ENCODE peak calls at places on chromosomes 7 and 10, in seven cellular contexts. F is activated gamma-delta T cell treated with anti-CD3 and anti-CD28 coated beads, Interleukin-2, amount 50 U/mL, for 16 hours; R is cardiac fibroblast; W is HepG2; E is NCI-H1092; B is GM12878; A is occipital lobe. N is an unnamed sample.

GRCh38 chr7:135390829-135391228 is 119.1 kb downstream of the CNOT4 start:
- DNase-seq in A (no peak), E (no peak), B (no peak), F (no peak), R (no peak), W (no peak), N (no peak)

GRCh38 chr7:74312418-74313021 is 23.3 kb downstream of the CLIP2 start:
- DNase-seq in B (no peak), E (no peak), A (no peak), W (no peak), R (no peak), F (no peak), N (no peak)

GRCh38 chr7:46071601-46072000 is 150.5 kb upstream of the IGFBP3 start:
- DNase-seq in A (no peak), R (no peak), W (no peak), F (no peak), B (no peak), E (no peak), N (no peak)

GRCh38 chr10:124743188-124744046 is 761 bp downstream of the FAM53B start:
- DNase-seq in W (no peak), E (no peak), F (no peak), B (no peak), R (peak), A (no peak), N (no peak)

GRCh38 chr7:45922810-45923209 is 1.7 kb upstream of the IGFBP3 start:
- DNase-seq in A (no peak), F (no peak), R (peak), B (no peak), E (no peak), W (no peak), N (no peak)

GRCh38 chr10:2120781-2121180 is 383.5 kb upstream of the ADARB2 start:
- DNase-seq in R (no peak), F (no peak), E (no peak), A (no peak), B (no peak), W (no peak), N (no peak)

GRCh38 chr10:97713351-97713827 is at the start of gene MARVELD1:
- DNase-seq in E (no peak), A (no peak), R (peak), B (no peak), F (no peak), W (no peak), N (peak)

GRCh38 chr7:37218956-37219355 is 229.7 kb downstream of the ELMO1 start:
- DNase-seq in A (no peak), W (no peak), F (no peak), E (no peak), R (no peak), B (no peak), N (no peak)

GRCh38 chr7:135713836-135714470 is 14.0 kb downstream of the SLC13A4 start:
- DNase-seq in A (no peak), E (no peak), R (no peak), B (no peak), W (no peak), F (no peak), N (no peak)

GRCh38 chr10:70858759-70859158 is 29.6 kb downstream of the PCBD1 start:
- DNase-seq in F (no peak), W (no peak), B (no peak), A (no peak), R (no peak), E (no peak), N (no peak)

GRCh38 chr7:38831262-38831661 is 77.7 kb downstream of the VPS41 start:
- DNase-seq in W (no peak), E (no peak), R (no peak), F (no peak), B (no peak), A (no peak), N (no peak)

GRCh38 chr7:122082160-122082559 is 61.9 kb downstream of the AASS start:
- DNase-seq in W (no peak), A (no peak), F (no peak), B (no peak), R (no peak), E (no peak), N (no peak)

GRCh38 chr7:46993396-46993795 is 588.5 kb downstream of the TNS3 start:
- DNase-seq in E (no peak), B (no peak), W (no peak), F (no peak), A (no peak), R (peak), N (no peak)

GRCh38 chr7:4835398-4836205 is 26.2 kb downstream of the PAPOLB start:
- DNase-seq in R (no peak), A (no peak), F (no peak), W (no peak), E (no peak), B (no peak), N (no peak)

GRCh38 chr7:47500103-47500563 is 81.8 kb downstream of the TNS3 start:
- DNase-seq in E (no peak), F (no peak), B (no peak), R (no peak), W (peak), A (no peak), N (no peak)

GRCh38 chr7:7554021-7554432 is 12.7 kb upstream of the MIOS start:
- DNase-seq in E (peak), R (peak), B (no peak), W (no peak), F (no peak), A (no peak), N (no peak)

GRCh38 chr10:50251309-50251850 is at the start of gene ASAH2:
- DNase-seq in R (no peak), W (peak), F (no peak), A (no peak), E (no peak), B (no peak), N (no peak)

GRCh38 chr10:15168296-15168780 is at the start of gene NMT2:
- DNase-seq in R (no peak), B (no peak), A (peak), F (no peak), E (peak), W (peak), N (no peak)

GRCh38 chr7:92292981-92293380 is 47.2 kb downstream of the ANKIB1 start:
- DNase-seq in R (no peak), F (no peak), A (no peak), E (no peak), W (no peak), B (no peak), N (no peak)

GRCh38 chr10:97388152-97388551 is 13.0 kb downstream of the RRP12 start:
- DNase-seq in A (no peak), R (no peak), F (no peak), W (no peak), B (no peak), E (no peak), N (no peak)

GRCh38 chr7:70044064-70044463 is 445.8 kb downstream of the AUTS2 start:
- DNase-seq in W (no peak), F (no peak), E (no peak), R (no peak), B (no peak), A (no peak), N (no peak)

GRCh38 chr7:8360564-8361153 is 72.8 kb upstream of the NXPH1 start:
- DNase-seq in R (no peak), B (no peak), A (no peak), E (no peak), F (no peak), W (no peak), N (no peak)

GRCh38 chr10:79187545-79187940 is 118.8 kb downstream of the ZMIZ1 start:
- DNase-seq in A (no peak), W (no peak), E (no peak), F (no peak), B (no peak), R (no peak), N (no peak)

GRCh38 chr7:105910172-105910571 is 33.8 kb upstream of the ATXN7L1 start:
- DNase-seq in B (no peak), E (no peak), F (no peak), R (no peak), A (no peak), W (no peak), N (no peak)

GRCh38 chr10:127337801-127338200 is 141.4 kb upstream of the INSYN2A start:
- DNase-seq in B (no peak), W (no peak), R (peak), E (no peak), A (no peak), F (no peak), N (no peak)

N was measured in GDM1.